ENCODE peak calls at places on chromosomes 11 and 22, in four cellular contexts. W is prostate gland, U is uterus, M is breast epithelium. N is an unnamed sample. For H3K9me3, the result is how much of the 10 kb centered on the place peaks cover.

GRCh38 chr11:86592659-86593451 is 79.6 kb downstream of the ME3 start:
- DNase-seq in W (no peak), U (peak), M (peak), N (no peak)

GRCh38 chr11:122706261-122706660 is 50.7 kb downstream of the UBASH3B start:
- DNase-seq in W (no peak), U (no peak), M (no peak), N (no peak)

GRCh38 chr11:126585388-126586302 is 230.2 kb downstream of the ST3GAL4 start:
- DNase-seq in W (peak), U (peak), M (no peak), N (no peak)

GRCh38 chr11:116515666-116516184 is 257.1 kb downstream of the BUD13 start:
- DNase-seq in W (no peak), U (no peak), M (no peak), N (peak)

GRCh38 chr22:27591060-27591459 is 210.5 kb downstream of the MN1 start:
- DNase-seq in W (no peak), U (peak), M (no peak), N (no peak)

GRCh38 chr11:78796956-78797355 is 222.3 kb upstream of the NARS2 start:
- DNase-seq in W (no peak), U (no peak), M (no peak), N (no peak)

GRCh38 chr22:32339190-32340012 is 18.3 kb upstream of the RFPL3 start:
- DNase-seq in W (no peak), U (no peak), M (no peak), N (no peak)

GRCh38 chr22:50613291-50613981 is 12.8 kb downstream of the MAPK8IP2 start:
- DNase-seq in W (peak), U (no peak), M (peak), N (no peak)

GRCh38 chr22:44091021-44091721 is 67.1 kb downstream of the PARVB start:
- DNase-seq in W (no peak), U (no peak), M (no peak), N (no peak)

GRCh38 chr22:26097840-26098239 is 71.4 kb upstream of the SEZ6L start:
- DNase-seq in W (no peak), U (no peak), M (no peak), N (no peak)
- H3K9me3 ChIP-seq in W (under half), U (under half), M (under half), N (under half)

GRCh38 chr11:133824593-133824992 is 20.7 kb downstream of the SPATA19 start:
- DNase-seq in W (no peak), U (no peak), M (no peak), N (no peak)
- H3K9me3 ChIP-seq in W (under half), U (under half), M (under half), N (under half)

GRCh38 chr22:48553694-48554308 is 1273.9 kb downstream of the BRD1 start:
- DNase-seq in W (no peak), U (no peak), M (no peak), N (no peak)
- H3K9me3 ChIP-seq in W (under half), U (under half), M (under half), N (under half)

DNA sequence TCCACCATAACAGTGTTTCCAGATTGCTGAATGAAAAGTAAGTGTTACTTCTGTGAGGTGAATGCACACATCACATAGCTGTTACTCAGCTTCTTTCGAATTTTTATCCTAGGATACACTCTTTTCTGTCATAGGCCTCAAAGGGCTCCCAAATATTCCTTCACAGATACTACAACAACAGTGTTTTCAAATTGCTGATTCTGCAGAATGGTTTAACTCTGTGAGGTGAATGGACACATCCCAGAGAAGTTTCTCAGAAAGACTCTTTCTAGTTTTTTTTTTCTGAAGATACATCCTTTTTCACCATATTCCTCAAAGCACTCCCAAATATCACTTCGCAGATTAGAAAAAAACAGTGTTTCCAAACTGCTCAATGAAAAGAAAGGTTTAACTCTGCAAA is 221.1 kb downstream of the OR4A5 start:
- DNase-seq in W (no peak), U (no peak), M (no peak), N (no peak)
- H3K9me3 ChIP-seq in W (under half), U (under half), M (half or more), N (half or more)

GRCh38 chr22:47366026-47366767 is 603.7 kb downstream of the TBC1D22A start:
- DNase-seq in W (no peak), U (no peak), M (peak), N (peak)
- H3K9me3 ChIP-seq in W (under half), U (under half), M (under half), N (under half)

GRCh38 chr22:49011379-49011768 is 816.3 kb downstream of the BRD1 start:
- DNase-seq in W (no peak), U (no peak), M (peak), N (no peak)
- H3K9me3 ChIP-seq in W (under half), U (under half), M (under half), N (under half)